ENCODE peak calls at places on chromosomes 6 and 20, in four cellular contexts. C is EL, I is DND-41, E is fibroblast of pulmonary artery. X is an unnamed sample.

GRCh38 chr6:2179950-2180349 is 65.5 kb downstream of the GMDS start:
- DNase-seq in C (peak; percentile 21), I (no peak), E (peak; percentile 78), X (no peak)

GRCh38 chr6:170048615-170049256 is 242.1 kb downstream of the DLL1 start:
- DNase-seq in C (peak; percentile 31), I (no peak), E (no peak), X (no peak)

GRCh38 chr20:3051385-3052019 is 5.7 kb downstream of the MRPS26 start:
- DNase-seq in C (no peak), I (peak; percentile 26), E (no peak), X (no peak)

GRCh38 chr20:58504566-58504965 is 10.6 kb downstream of the APCDD1L start:
- DNase-seq in C (no peak), I (no peak), E (no peak), X (no peak)

GRCh38 chr20:51363378-51363777 is 179.1 kb downstream of the NFATC2 start:
- DNase-seq in C (no peak), I (no peak), E (no peak), X (no peak)

GRCh38 chr6:144397141-144397540 is 112.0 kb downstream of the UTRN start:
- DNase-seq in C (no peak), I (no peak), E (no peak), X (no peak)

GRCh38 chr20:59933849-59934585 is 580 bp upstream of the SYCP2 start:
- DNase-seq in C (peak; percentile 80), I (no peak), E (peak; percentile 64), X (peak; percentile 58)

GRCh38 chr20:11130554-11131166 is 456.9 kb upstream of the JAG1 start:
- DNase-seq in C (no peak), I (no peak), E (no peak), X (no peak)

GRCh38 chr20:61978491-61978890 is 87.2 kb downstream of the TAF4 start:
- DNase-seq in C (no peak), I (no peak), E (no peak), X (no peak)

GRCh38 chr6:16849280-16850210 is 88.3 kb upstream of the ATXN1 start:
- DNase-seq in C (peak; percentile 62), I (no peak), E (peak; percentile 29), X (peak; percentile 88)

GRCh38 chr20:389220-389619 is 8.7 kb downstream of the TRIB3 start:
- DNase-seq in C (no peak), I (no peak), E (no peak), X (no peak)

GRCh38 chr6:5270093-5270680 is 8.9 kb downstream of the FARS2 start:
- DNase-seq in C (no peak), I (no peak), E (peak; percentile 17), X (no peak)

GRCh38 chr20:53942973-53943372 is 127.4 kb downstream of the BCAS1 start:
- DNase-seq in C (no peak), I (no peak), E (no peak), X (no peak)

GRCh38 chr20:37622728-37623127 is 71.1 kb upstream of the CTNNBL1 start:
- DNase-seq in C (no peak), I (no peak), E (no peak), X (no peak)

GRCh38 chr6:149055195-149055899 is 262.2 kb upstream of the TAB2 start:
- DNase-seq in C (no peak), I (no peak), E (no peak), X (no peak)

GRCh38 chr6:29558439-29559079 is 973 bp downstream of the UBD start:
- DNase-seq in C (no peak), I (no peak), E (no peak), X (no peak)

GRCh38 chr20:45322952-45323383 is 14.9 kb upstream of the MATN4 start:
- DNase-seq in C (peak; percentile 34), I (no peak), E (peak; percentile 63), X (no peak)

GRCh38 chr6:82712826-82713225 is 349.2 kb downstream of the TPBG start:
- DNase-seq in C (no peak), I (no peak), E (peak; percentile 14), X (no peak)

GRCh38 chr6:163483107-163483506 is 68.6 kb downstream of the QKI start:
- DNase-seq in C (no peak), I (no peak), E (no peak), X (no peak)

GRCh38 chr6:49468042-49468441 is 4.9 kb downstream of the CENPQ start:
- DNase-seq in C (no peak), I (no peak), E (no peak), X (no peak)

GRCh38 chr20:9514461-9515210 is at the start of gene LAMP5:
- DNase-seq in C (no peak), I (no peak), E (peak; percentile 4), X (peak; percentile 33)

GRCh38 chr20:37406010-37406998 is 60.4 kb downstream of the SRC start:
- DNase-seq in C (peak; percentile 65), I (peak; percentile 69), E (no peak), X (no peak)

GRCh38 chr6:164927288-164928040 is 381.9 kb downstream of the C6orf118 start:
- DNase-seq in C (peak; percentile 27), I (peak; percentile 66), E (peak; percentile 65), X (peak; percentile 72)

GRCh38 chr6:100538086-100538485 is 73.4 kb upstream of the SIM1 start:
- DNase-seq in C (peak; percentile 5), I (no peak), E (peak; percentile 18), X (peak; percentile 11)

GRCh38 chr20:20363449-20364015 is 4.4 kb upstream of the INSM1 start:
- DNase-seq in C (no peak), I (no peak), E (no peak), X (no peak)

GRCh38 chr20:12970372-12970821 is 38.4 kb upstream of the SPTLC3 start:
- DNase-seq in C (peak; percentile 42), I (peak; percentile 12), E (peak; percentile 74), X (peak; percentile 63)

GRCh38 chr20:7868108-7868507 is 72.2 kb downstream of the HAO1 start:
- DNase-seq in C (no peak), I (no peak), E (no peak), X (no peak)

GRCh38 chr6:20291764-20292227 is 79.5 kb upstream of the MBOAT1 start:
- DNase-seq in C (peak; percentile 85), I (peak; percentile 84), E (peak; percentile 90), X (peak; percentile 80)

GRCh38 chr6:141443032-141443431 is 689.7 kb upstream of the GJE1 start:
- DNase-seq in C (no peak), I (no peak), E (no peak), X (no peak)

GRCh38 chr6:30483677-30484279 is 5.5 kb upstream of the HLA-E start:
- DNase-seq in C (peak; percentile 74), I (peak; percentile 32), E (peak; percentile 88), X (peak; percentile 66)

GRCh38 chr6:42764883-42765653 is 16.8 kb upstream of the BICRAL start:
- DNase-seq in C (no peak), I (no peak), E (peak; percentile 15), X (no peak)

GRCh38 chr20:19850190-19850533 is 92.1 kb downstream of the RIN2 start:
- DNase-seq in C (no peak), I (no peak), E (peak; percentile 47), X (no peak)

GRCh38 chr20:60137657-60138245 is 179.5 kb downstream of the CDH26 start:
- DNase-seq in C (peak; percentile 4), I (peak; percentile 42), E (peak; percentile 6), X (peak; percentile 24)

GRCh38 chr6:77173472-77174074 is 289.7 kb downstream of the HTR1B start:
- DNase-seq in C (peak; percentile 20), I (no peak), E (peak; percentile 42), X (no peak)

GRCh38 chr6:157688960-157689599 is 134.0 kb upstream of the SNX9 start:
- DNase-seq in C (peak; percentile 23), I (no peak), E (peak; percentile 29), X (no peak)

X was measured in astrocyte of the spinal cord.